ENCODE peak calls at places on chromosomes 12 and 14, in five cellular contexts. A is pancreas, M is upper lobe of left lung, H is right atrium auricular region, Z is astrocyte. D is an unnamed sample.

GRCh38 chr12:91182664-91183455 is at the start of gene DCN:
- DNase-seq in M (no peak), Z (peak), A (no peak), H (no peak), D (no peak)

GRCh38 chr14:67497216-67497615 is 8.7 kb upstream of the TMEM229B start:
- DNase-seq in Z (no peak), A (no peak), M (no peak), H (no peak), D (no peak)

GRCh38 chr12:34396006-34396860 is 373.9 kb downstream of the ALG10 start:
- DNase-seq in A (peak), M (peak), Z (no peak), H (peak), D (peak)

GRCh38 chr14:96362071-96362964 is 823 bp downstream of the ATG2B start:
- DNase-seq in Z (no peak), M (no peak), H (no peak), A (no peak), D (no peak)

GRCh38 chr12:102888511-102888910 is 28.5 kb downstream of the PAH start:
- DNase-seq in M (no peak), H (no peak), Z (no peak), A (no peak), D (no peak)

GRCh38 chr14:37081220-37081619 is 91.2 kb downstream of the SLC25A21 start:
- DNase-seq in A (no peak), M (no peak), Z (peak), H (no peak), D (no peak)

GRCh38 chr14:53537421-53538315 is 384.5 kb upstream of the DDHD1 start:
- DNase-seq in A (no peak), Z (no peak), M (no peak), H (no peak), D (no peak)

GRCh38 chr12:67302162-67302561 is 33.0 kb downstream of the CAND1 start:
- DNase-seq in A (no peak), M (no peak), Z (no peak), H (no peak), D (no peak)

GRCh38 chr12:132237772-132238486 is 91.5 kb downstream of the GALNT9 start:
- DNase-seq in Z (no peak), M (peak), A (peak), H (no peak), D (no peak)

GRCh38 chr14:102806447-102806846 is 29.2 kb downstream of the TRAF3 start:
- DNase-seq in Z (no peak), M (no peak), H (no peak), A (no peak), D (no peak)

GRCh38 chr12:29517265-29517664 is 19.8 kb upstream of the OVCH1 start:
- DNase-seq in A (no peak), Z (no peak), M (no peak), H (no peak), D (no peak)

GRCh38 chr12:7859552-7859951 is 13.2 kb downstream of the SLC2A14 start:
- DNase-seq in H (no peak), A (no peak), Z (peak), M (no peak), D (no peak)

GRCh38 chr12:67692135-67692534 is 43.6 kb downstream of the DYRK2 start:
- DNase-seq in M (no peak), Z (no peak), A (no peak), H (no peak), D (no peak)

GRCh38 chr14:54976316-54976715 is 50.6 kb downstream of the WDHD1 start:
- DNase-seq in A (no peak), Z (peak), H (no peak), M (no peak), D (no peak)

GRCh38 chr12:77696183-77696582 is 134.5 kb upstream of the NAV3 start:
- DNase-seq in A (no peak), M (no peak), Z (peak), H (no peak), D (no peak)

GRCh38 chr12:110794623-110795280 is 52.0 kb upstream of the CCDC63 start:
- DNase-seq in H (no peak), A (peak), Z (no peak), M (peak), D (no peak)

GRCh38 chr12:58529897-58530296 is 390.4 kb downstream of the LRIG3 start:
- DNase-seq in A (no peak), M (no peak), Z (peak), H (no peak), D (no peak)

GRCh38 chr12:52037248-52037861 is 13.9 kb upstream of the NR4A1 start:
- DNase-seq in M (peak), H (no peak), Z (peak), A (peak), D (peak)

GRCh38 chr14:101411151-101411550 is 150.1 kb upstream of the DIO3 start:
- DNase-seq in A (no peak), Z (no peak), M (no peak), H (no peak), D (no peak)

GRCh38 chr12:46459111-46459510 is 86.5 kb upstream of the SLC38A2 start:
- DNase-seq in H (no peak), A (no peak), Z (peak), M (no peak), D (no peak)

GRCh38 chr12:3333991-3334391 is 157.0 kb upstream of the PRMT8 start:
- DNase-seq in H (no peak), Z (no peak), A (no peak), M (no peak), D (no peak)

GRCh38 chr12:26857465-26858176 is 24.6 kb upstream of the ITPR2 start:
- DNase-seq in M (no peak), Z (no peak), A (no peak), H (no peak), D (no peak)

GRCh38 chr12:117188961-117189724 is 1.1 kb downstream of the FBXO21 start:
- DNase-seq in M (no peak), A (no peak), H (no peak), Z (peak), D (peak)

GRCh38 chr12:3553681-3554546 is 62.9 kb downstream of the PRMT8 start:
- DNase-seq in H (no peak), M (peak), Z (no peak), A (no peak), D (no peak)

GRCh38 chr12:72330291-72330690 is 58.1 kb downstream of the TRHDE start:
- DNase-seq in Z (peak), M (peak), A (no peak), H (no peak), D (no peak)

GRCh38 chr14:102185360-102185759 is 45.7 kb downstream of the WDR20 start:
- DNase-seq in A (no peak), Z (no peak), H (no peak), M (no peak), D (no peak)

GRCh38 chr12:108816652-108817335 is 40.6 kb downstream of the SSH1 start:
- DNase-seq in A (peak), H (no peak), M (peak), Z (no peak), D (no peak)

GRCh38 chr12:72269491-72269890 is 2.7 kb upstream of the TRHDE start:
- DNase-seq in A (no peak), M (no peak), H (no peak), Z (no peak), D (no peak)

GRCh38 chr12:22459872-22460490 is 84.4 kb downstream of the C2CD5 start:
- DNase-seq in H (no peak), M (no peak), A (no peak), Z (peak), D (no peak)

GRCh38 chr12:90026516-90026915 is 317.9 kb upstream of the ATP2B1 start:
- DNase-seq in Z (no peak), H (no peak), M (no peak), A (no peak), D (no peak)

GRCh38 chr14:87935081-87935828 is 57.7 kb downstream of the GALC start:
- DNase-seq in Z (no peak), A (no peak), M (no peak), H (no peak), D (no peak)

GRCh38 chr12:92987362-92987761 is 58.3 kb upstream of the EEA1 start:
- DNase-seq in H (no peak), Z (peak), A (no peak), M (no peak), D (no peak)

GRCh38 chr12:105740337-105740736 is 398.4 kb downstream of the NUAK1 start:
- DNase-seq in H (no peak), A (no peak), Z (no peak), M (no peak), D (no peak)

GRCh38 chr12:25025951-25026490 is 77.1 kb upstream of the BCAT1 start:
- DNase-seq in M (no peak), Z (no peak), H (no peak), A (no peak), D (no peak)

GRCh38 chr12:115570271-115570777 is 707.2 kb downstream of the MED13L start:
- DNase-seq in H (no peak), A (no peak), Z (peak), M (no peak), D (no peak)

GRCh38 chr14:53952533-53952932 is 4.1 kb downstream of the BMP4 start:
- DNase-seq in H (no peak), M (no peak), A (no peak), Z (no peak), D (no peak)

GRCh38 chr12:105485321-105485910 is 154.9 kb downstream of the C12orf75 start:
- DNase-seq in A (no peak), Z (peak), M (no peak), H (peak), D (no peak)

GRCh38 chr14:67345583-67345982 is 14.0 kb downstream of the ATP6V1D start:
- DNase-seq in Z (no peak), M (no peak), A (no peak), H (no peak), D (no peak)

GRCh38 chr14:74663884-74664283 is 49.0 kb downstream of the AREL1 start:
- DNase-seq in M (no peak), A (no peak), H (no peak), Z (no peak), D (no peak)

GRCh38 chr12:49784756-49785409 is 43.3 kb downstream of the NCKAP5L start:
- DNase-seq in H (no peak), Z (peak), A (no peak), M (no peak), D (no peak)

DNA sequence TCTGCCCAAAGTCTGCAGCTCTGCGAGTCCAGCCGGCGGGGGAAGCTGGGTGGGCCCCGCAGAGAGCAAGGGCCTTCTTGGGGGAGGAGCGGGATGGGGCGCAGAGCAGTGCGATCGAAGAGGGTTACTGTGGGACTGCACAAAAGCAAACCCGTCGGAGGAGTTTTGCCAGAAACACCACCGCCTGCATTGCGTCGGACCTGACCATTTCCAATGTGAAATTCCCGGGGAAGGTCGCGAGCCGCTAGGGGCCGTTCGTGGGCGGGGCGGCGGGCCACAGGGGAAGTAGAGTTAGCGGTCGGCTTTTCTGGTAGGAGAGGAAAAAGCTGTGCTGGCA is 340 bp upstream of the KCNA1 start:
- DNase-seq in A (peak), M (peak), H (no peak), Z (no peak), D (peak)
- TF ChIP-seq CTCF in A (no peak), M (no peak), H (no peak), Z (no peak), D (no peak)

DNA sequence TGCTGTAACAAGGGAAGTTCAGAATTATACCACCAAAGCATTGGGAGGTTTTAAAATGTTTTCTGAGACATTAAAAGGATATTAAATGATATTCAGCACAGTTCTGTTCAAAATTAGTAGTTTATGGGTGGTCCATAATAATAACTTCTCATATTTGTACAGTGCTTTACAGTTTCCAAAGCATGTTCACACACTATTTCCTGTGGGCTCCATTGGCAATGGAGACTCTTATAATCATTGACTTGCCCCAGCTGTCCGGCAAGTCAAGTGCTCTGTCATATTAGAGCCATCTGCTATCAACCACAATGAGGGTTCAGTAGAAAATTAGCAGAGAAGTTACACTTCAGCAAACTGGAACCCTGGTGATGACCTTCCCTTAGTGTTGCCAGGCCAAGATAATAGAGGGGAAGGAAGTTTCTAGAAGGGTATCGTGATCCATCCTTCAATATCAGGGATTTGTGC is 526.6 kb upstream of the CCDC196 start:
- DNase-seq in M (no peak), H (no peak), A (no peak), Z (no peak), D (no peak)
- TF ChIP-seq CTCF in M (no peak), H (no peak), A (no peak), Z (no peak), D (no peak)

GRCh38 chr12:76535170-76535569 is 24.4 kb downstream of the OSBPL8 start:
- DNase-seq in M (no peak), A (no peak), Z (no peak), H (no peak), D (no peak)
- TF ChIP-seq CTCF in M (no peak), A (no peak), Z (no peak), H (no peak), D (no peak)

GRCh38 chr12:11958216-11959091 is 112.3 kb upstream of the BCL2L14 start:
- DNase-seq in Z (peak), H (no peak), A (no peak), M (no peak), D (no peak)
- TF ChIP-seq CTCF in Z (no peak), H (no peak), A (no peak), M (no peak), D (no peak)

GRCh38 chr12:88578821-88579518 is 1.3 kb downstream of the KITLG start:
- DNase-seq in H (no peak), M (no peak), A (no peak), Z (no peak), D (no peak)

GRCh38 chr12:88577537-88577936 is 2.7 kb downstream of the KITLG start:
- DNase-seq in A (no peak), H (no peak), Z (peak), M (no peak), D (no peak)

GRCh38 chr12:88578274-88578673 is 2.0 kb downstream of the KITLG start:
- DNase-seq in M (no peak), H (no peak), Z (peak), A (no peak), D (no peak)

GRCh38 chr12:88579572-88579940 is 715 bp downstream of the KITLG start:
- DNase-seq in M (peak), H (no peak), A (peak), Z (no peak), D (no peak)

GRCh38 chr12:88579941-88580871 is at the start of gene KITLG:
- DNase-seq in A (peak), Z (peak), H (peak), M (peak), D (peak)
- TF ChIP-seq CTCF in A (peak), Z (no peak), H (peak), M (peak), D (no peak)

GRCh38 chr14:41280745-41281144 is 325.9 kb upstream of the LRFN5 start:
- DNase-seq in Z (no peak), A (no peak), M (no peak), H (no peak), D (no peak)
- TF ChIP-seq CTCF in Z (no peak), A (no peak), M (peak), H (no peak), D (no peak)

GRCh38 chr14:100107236-100107635 is 42.0 kb downstream of the EVL start:
- DNase-seq in Z (no peak), M (no peak), A (no peak), H (no peak), D (no peak)

GRCh38 chr14:100104523-100105300 is 39.5 kb downstream of the EVL start:
- DNase-seq in M (no peak), H (no peak), Z (peak), A (no peak), D (no peak)

GRCh38 chr14:100105357-100106169 is 40.3 kb downstream of the EVL start:
- DNase-seq in Z (no peak), H (no peak), M (no peak), A (no peak), D (no peak)

GRCh38 chr14:100106661-100107112 is 41.5 kb downstream of the EVL start:
- DNase-seq in Z (no peak), H (peak), M (no peak), A (no peak), D (no peak)

GRCh38 chr14:100106260-100106659 is 41.0 kb downstream of the EVL start:
- DNase-seq in M (no peak), H (no peak), Z (no peak), A (no peak), D (no peak)
- TF ChIP-seq CTCF in M (peak), H (no peak), Z (no peak), A (no peak), D (no peak)

D was measured in mesothelial cell of epicardium.